ENCODE peak calls at places on chromosomes 3 and 15, in six cellular contexts. D, A, Q, S, I and C are unnamed samples.

GRCh38 chr15:98653686-98654085 is 5.3 kb downstream of the IGF1R start:
- DNase-seq in D (no peak), A (no peak), Q (no peak), S (no peak), I (no peak), C (no peak)

GRCh38 chr3:195015021-195015420 is 255.9 kb downstream of the XXYLT1 start:
- DNase-seq in D (no peak), A (no peak), Q (no peak), S (no peak), I (no peak), C (no peak)

GRCh38 chr3:125644036-125645025 is 49.0 kb upstream of the OSBPL11 start:
- DNase-seq in D (no peak), A (no peak), Q (no peak), S (peak), I (no peak), C (peak)

GRCh38 chr3:39067286-39067685 is 15.5 kb downstream of the WDR48 start:
- DNase-seq in D (no peak), A (no peak), Q (no peak), S (no peak), I (no peak), C (no peak)

GRCh38 chr3:128179474-128179819 is 26.2 kb downstream of the EEFSEC start:
- DNase-seq in D (no peak), A (no peak), Q (no peak), S (no peak), I (no peak), C (no peak)

GRCh38 chr3:40961104-40961857 is 238.0 kb upstream of the CTNNB1 start:
- DNase-seq in D (no peak), A (no peak), Q (no peak), S (no peak), I (no peak), C (no peak)

GRCh38 chr3:183698318-183698731 is 728 bp downstream of the YEATS2 start:
- DNase-seq in D (peak), A (no peak), Q (no peak), S (peak), I (no peak), C (peak)

GRCh38 chr15:94029495-94029894 is 201.9 kb upstream of the MCTP2 start:
- DNase-seq in D (no peak), A (peak), Q (no peak), S (no peak), I (no peak), C (no peak)

GRCh38 chr3:55897573-55898224 is 410.6 kb upstream of the WNT5A start:
- DNase-seq in D (no peak), A (peak), Q (no peak), S (no peak), I (no peak), C (peak)

GRCh38 chr15:29457729-29458128 is 188.1 kb upstream of the NSMCE3 start:
- DNase-seq in D (no peak), A (no peak), Q (no peak), S (peak), I (no peak), C (no peak)

GRCh38 chr15:80679167-80679804 is 15.8 kb upstream of the ABHD17C start:
- DNase-seq in D (no peak), A (no peak), Q (no peak), S (no peak), I (peak), C (no peak)

GRCh38 chr3:61353353-61353752 is 102.1 kb upstream of the FHIT start:
- DNase-seq in D (no peak), A (no peak), Q (no peak), S (peak), I (no peak), C (peak)

GRCh38 chr3:119206611-119207511 is 33.5 kb downstream of the UPK1B start:
- DNase-seq in D (no peak), A (no peak), Q (no peak), S (no peak), I (peak), C (no peak)

GRCh38 chr3:94036909-94037507 is 8.6 kb upstream of the STX19 start:
- DNase-seq in D (no peak), A (peak), Q (no peak), S (peak), I (no peak), C (peak)

GRCh38 chr15:63860161-63860954 is 26.6 kb upstream of the HERC1 start:
- DNase-seq in D (peak), A (no peak), Q (no peak), S (no peak), I (no peak), C (no peak)

GRCh38 chr3:193827831-193828230 is 234.8 kb downstream of the OPA1 start:
- DNase-seq in D (no peak), A (no peak), Q (no peak), S (no peak), I (no peak), C (no peak)

GRCh38 chr15:45343258-45343860 is 35.0 kb downstream of the GATM start:
- DNase-seq in D (no peak), A (no peak), Q (no peak), S (no peak), I (no peak), C (no peak)

GRCh38 chr3:59641169-59641914 is 591.5 kb upstream of the CFAP20DC start:
- DNase-seq in D (no peak), A (no peak), Q (no peak), S (peak), I (no peak), C (peak)

GRCh38 chr3:11050666-11051323 is 58.2 kb downstream of the SLC6A1 start:
- DNase-seq in D (no peak), A (no peak), Q (no peak), S (no peak), I (no peak), C (no peak)

GRCh38 chr3:79167651-79168416 is 600.0 kb downstream of the ROBO1 start:
- DNase-seq in D (no peak), A (peak), Q (peak), S (no peak), I (peak), C (no peak)

GRCh38 chr3:53159415-53160135 is 1.4 kb upstream of the PRKCD start:
- DNase-seq in D (no peak), A (no peak), Q (no peak), S (no peak), I (no peak), C (no peak)

GRCh38 chr15:34721802-34722795 is 32.7 kb downstream of the GJD2 start:
- DNase-seq in D (no peak), A (peak), Q (peak), S (peak), I (no peak), C (peak)

GRCh38 chr3:107271787-107272387 is 105.4 kb upstream of the CCDC54 start:
- DNase-seq in D (no peak), A (peak), Q (peak), S (peak), I (peak), C (peak)

GRCh38 chr15:73349191-73349590 is 19.6 kb downstream of the HCN4 start:
- DNase-seq in D (no peak), A (no peak), Q (no peak), S (no peak), I (no peak), C (no peak)

GRCh38 chr3:170980399-170980798 is 46.1 kb downstream of the SLC2A2 start:
- DNase-seq in D (no peak), A (no peak), Q (no peak), S (no peak), I (no peak), C (no peak)

GRCh38 chr3:10401990-10402761 is 81.3 kb upstream of the SEC13 start:
- DNase-seq in D (no peak), A (no peak), Q (no peak), S (no peak), I (no peak), C (no peak)

GRCh38 chr3:148459931-148460513 is 237.7 kb upstream of the AGTR1 start:
- DNase-seq in D (no peak), A (peak), Q (no peak), S (no peak), I (no peak), C (no peak)

GRCh38 chr3:152177757-152178156 is 91.0 kb upstream of the MBNL1 start:
- DNase-seq in D (no peak), A (no peak), Q (no peak), S (no peak), I (no peak), C (no peak)

GRCh38 chr15:41572866-41573265 is 13.9 kb downstream of the TYRO3 start:
- DNase-seq in D (no peak), A (no peak), Q (no peak), S (no peak), I (no peak), C (no peak)

GRCh38 chr15:71191296-71191695 is 76.0 kb downstream of the THSD4 start:
- DNase-seq in D (no peak), A (no peak), Q (no peak), S (no peak), I (no peak), C (no peak)

GRCh38 chr3:184789314-184789998 is 22.5 kb upstream of the VPS8 start:
- DNase-seq in D (no peak), A (no peak), Q (no peak), S (peak), I (no peak), C (no peak)